ENCODE peak calls at places on chromosome 7, in eight cellular contexts. P is neuronal stem cell, Y is adipocyte, X is IMR-90, H is MM.1S, K is fibroblast of lung, T is K562, R is endothelial cell of umbilical vein. A is an unnamed sample.

GRCh38 chr7:152876749-152877148 is 117.2 kb downstream of the ACTR3B start:
- DNase-seq in P (no peak), Y (no peak), X (no peak), H (no peak), K (no peak), T (no peak), R (no peak), A (no peak)

GRCh38 chr7:71486856-71487628 is 355.1 kb downstream of the GALNT17 start:
- DNase-seq in P (no peak), Y (peak; percentile 54), X (no peak), H (no peak), K (peak; percentile 65), T (no peak), R (no peak), A (no peak)

GRCh38 chr7:27930910-27931476 is 191.0 kb downstream of the TAX1BP1 start:
- DNase-seq in P (no peak), Y (no peak), X (no peak), H (no peak), K (no peak), T (no peak), R (no peak), A (no peak)

GRCh38 chr7:114414151-114415053 is at the start of gene FOXP2:
- DNase-seq in P (no peak), Y (peak; percentile 56), X (peak; percentile 48), H (no peak), K (peak; percentile 81), T (no peak), R (peak; percentile 19), A (peak; percentile 14)

GRCh38 chr7:50660040-50660829 is 95.0 kb upstream of the DDC start:
- DNase-seq in P (no peak), Y (no peak), X (no peak), H (no peak), K (no peak), T (no peak), R (no peak), A (no peak)

GRCh38 chr7:134892002-134892693 is 94.2 kb upstream of the AGBL3 start:
- DNase-seq in P (no peak), Y (peak; percentile 90), X (peak; percentile 54), H (no peak), K (peak; percentile 81), T (no peak), R (no peak), A (peak; percentile 37)

GRCh38 chr7:11714205-11714604 is 117.8 kb downstream of the THSD7A start:
- DNase-seq in P (no peak), Y (no peak), X (no peak), H (no peak), K (no peak), T (no peak), R (peak; percentile 72), A (no peak)

GRCh38 chr7:134785842-134786241 is 6.4 kb downstream of the CALD1 start:
- DNase-seq in P (no peak), Y (no peak), X (no peak), H (no peak), K (no peak), T (no peak), R (no peak), A (no peak)

GRCh38 chr7:102875700-102876192 is 37.1 kb upstream of the LRRC17 start:
- DNase-seq in P (no peak), Y (peak; percentile 94), X (peak; percentile 100), H (no peak), K (peak; percentile 95), T (peak; percentile 56), R (peak; percentile 94), A (no peak)

GRCh38 chr7:84981038-84981601 is 205.7 kb downstream of the SEMA3D start:
- DNase-seq in P (no peak), Y (peak; percentile 10), X (no peak), H (no peak), K (no peak), T (no peak), R (no peak), A (no peak)

GRCh38 chr7:51647931-51648351 is 331.3 kb upstream of the COBL start:
- DNase-seq in P (no peak), Y (peak; percentile 1), X (no peak), H (no peak), K (no peak), T (no peak), R (no peak), A (peak; percentile 54)

GRCh38 chr7:27183682-27184341 is 1.2 kb downstream of the HOXA11 start:
- DNase-seq in P (no peak), Y (no peak), X (no peak), H (no peak), K (no peak), T (no peak), R (peak; percentile 56), A (peak; percentile 57)

GRCh38 chr7:158018061-158018796 is 569.4 kb downstream of the PTPRN2 start:
- DNase-seq in P (no peak), Y (no peak), X (no peak), H (no peak), K (no peak), T (no peak), R (no peak), A (no peak)

GRCh38 chr7:106480161-106480579 is 180.8 kb downstream of the CCDC71L start:
- DNase-seq in P (no peak), Y (no peak), X (peak; percentile 55), H (no peak), K (no peak), T (no peak), R (no peak), A (no peak)

GRCh38 chr7:2926898-2927405 is 82.8 kb upstream of the GNA12 start:
- DNase-seq in P (no peak), Y (no peak), X (no peak), H (no peak), K (no peak), T (no peak), R (no peak), A (no peak)

GRCh38 chr7:66413379-66414114 is 208.4 kb downstream of the TPST1 start:
- DNase-seq in P (peak; percentile 81), Y (peak; percentile 93), X (peak; percentile 25), H (no peak), K (peak; percentile 81), T (peak; percentile 23), R (peak; percentile 87), A (peak; percentile 97)

GRCh38 chr7:102395620-102395957 is 574 bp upstream of the PRKRIP1 start:
- DNase-seq in P (no peak), Y (no peak), X (peak; percentile 19), H (no peak), K (no peak), T (no peak), R (no peak), A (no peak)

GRCh38 chr7:18151419-18151818 is 123.8 kb upstream of the PRPS1L1 start:
- DNase-seq in P (no peak), Y (no peak), X (no peak), H (no peak), K (no peak), T (no peak), R (no peak), A (no peak)

GRCh38 chr7:79749851-79750250 is 296.4 kb upstream of the MAGI2 start:
- DNase-seq in P (no peak), Y (no peak), X (no peak), H (peak; percentile 64), K (no peak), T (no peak), R (no peak), A (no peak)

GRCh38 chr7:155418304-155418703 is 39.6 kb upstream of the EN2 start:
- DNase-seq in P (no peak), Y (no peak), X (no peak), H (no peak), K (no peak), T (no peak), R (no peak), A (no peak)
- H3K4me3 ChIP-seq in P (no peak overlapping the region), Y (no peak overlapping the region), X (no peak overlapping the region), H (no peak overlapping the region), K (no peak overlapping the region), T (no peak overlapping the region), R (no peak overlapping the region), A (no peak overlapping the region)

GRCh38 chr7:100024020-100024619 is 8.7 kb downstream of the ZKSCAN1 start:
- DNase-seq in P (no peak), Y (no peak), X (no peak), H (no peak), K (no peak), T (no peak), R (no peak), A (no peak)
- H3K4me1 ChIP-seq in P (no peaks in the 10 kb centered on the region), Y (peaks cover 16% of the 10 kb centered on the region), X (no peaks in the 10 kb centered on the region), H (no peaks in the 10 kb centered on the region), K (no peaks in the 10 kb centered on the region), T (no peaks in the 10 kb centered on the region), R (no peaks in the 10 kb centered on the region), A (no peaks in the 10 kb centered on the region)

GRCh38 chr7:74305987-74306736 is 17.0 kb downstream of the CLIP2 start:
- DNase-seq in P (no peak), Y (no peak), X (no peak), H (no peak), K (no peak), T (no peak), R (no peak), A (no peak)

GRCh38 chr7:74311305-74311744 is 22.1 kb downstream of the CLIP2 start:
- DNase-seq in P (no peak), Y (no peak), X (peak; percentile 68), H (no peak), K (peak; percentile 47), T (no peak), R (no peak), A (no peak)

GRCh38 chr7:74306737-74307469 is 17.7 kb downstream of the CLIP2 start:
- DNase-seq in P (no peak), Y (peak; percentile 59), X (peak; percentile 85), H (no peak), K (peak; percentile 64), T (peak; percentile 71), R (peak; percentile 69), A (peak; percentile 50)

GRCh38 chr7:74304550-74304949 is 15.3 kb downstream of the CLIP2 start:
- DNase-seq in P (no peak), Y (no peak), X (no peak), H (no peak), K (no peak), T (no peak), R (no peak), A (no peak)

DNA sequence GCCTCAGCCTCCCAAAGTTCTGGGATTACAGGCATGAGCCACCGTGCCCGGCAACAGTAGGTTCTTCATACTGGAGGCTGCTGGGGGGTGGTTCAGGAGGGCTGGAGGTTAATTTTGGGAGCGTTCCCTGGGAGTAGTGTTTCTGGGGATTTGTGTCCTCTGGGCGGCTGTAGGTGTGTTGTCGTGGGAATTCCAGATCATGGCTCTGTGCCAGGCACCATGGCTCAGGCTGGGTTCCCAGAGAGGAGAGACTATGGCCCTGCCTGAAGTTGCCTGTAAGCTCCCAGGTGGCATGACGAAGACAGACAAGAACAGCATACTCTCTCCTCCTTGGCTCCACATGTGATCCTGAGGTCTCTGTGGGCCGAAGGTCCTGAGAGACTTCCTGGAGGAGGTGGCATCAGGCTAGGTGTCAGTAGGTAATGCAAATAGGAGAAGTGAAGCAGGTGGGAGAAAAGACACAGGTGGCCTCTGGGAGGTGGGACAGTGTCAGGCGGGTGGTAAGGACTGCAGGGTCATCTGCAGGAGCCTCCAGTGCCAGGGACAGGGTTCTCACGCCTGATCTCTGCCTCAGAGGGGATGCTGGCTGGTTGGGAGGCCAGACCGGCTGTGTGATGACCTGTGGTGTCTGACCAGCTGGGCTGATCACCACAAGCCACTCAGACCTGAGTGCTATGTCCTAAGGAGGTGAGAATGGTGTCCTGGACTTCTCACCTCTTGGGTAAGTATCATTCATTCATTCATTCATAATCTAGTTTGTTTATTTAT is 18.7 kb downstream of the CLIP2 start:
- DNase-seq in P (no peak), Y (no peak), X (no peak), H (no peak), K (no peak), T (no peak), R (no peak), A (no peak)
- H3K9ac ChIP-seq in P (no peak overlapping the region), Y (no peak overlapping the region), X (no peak overlapping the region), H (no peak overlapping the region), K (no peak overlapping the region), T (peak overlapping the region; percentile 48), R (no peak overlapping the region), A (no peak overlapping the region)

GRCh38 chr7:45112648-45113047 is 1.2 kb upstream of the TBRG4 start:
- DNase-seq in P (no peak), Y (no peak), X (peak; percentile 42), H (no peak), K (peak; percentile 50), T (no peak), R (no peak), A (no peak)
- H3K4me3 ChIP-seq in P (no peak overlapping the region), Y (peak overlapping the region; percentile 99), X (no peak overlapping the region), H (peak overlapping the region; percentile 94), K (no peak overlapping the region), T (peak overlapping the region; percentile 95), R (no peak overlapping the region), A (peak overlapping the region; percentile 90)